ENCODE peak calls at places on chromosomes 2 and 18, in ten cellular contexts. One of them, this sample, is unnamed.

GRCh38 chr2:57432528-57432927 is 614.1 kb upstream of the VRK2 start:
- DNase-seq in fibroblast of lung: peak; percentile 25
- DNase-seq in OCI-LY7: no peak
- DNase-seq in IMR-90: no peak
- DNase-seq in GM23338: no peak
- DNase-seq in endothelial cell of umbilical vein: no peak
- DNase-seq in H9: no peak
- DNase-seq in GM23248: no peak
- DNase-seq in K562: no peak
- DNase-seq in neural progenitor cell: no peak
- DNase-seq in this sample: no peak

GRCh38 chr2:127578411-127578810 is 42.9 kb downstream of the MYO7B start:
- DNase-seq in fibroblast of lung: no peak
- DNase-seq in OCI-LY7: no peak
- DNase-seq in IMR-90: no peak
- DNase-seq in GM23338: no peak
- DNase-seq in endothelial cell of umbilical vein: no peak
- DNase-seq in H9: no peak
- DNase-seq in GM23248: no peak
- DNase-seq in K562: no peak
- DNase-seq in neural progenitor cell: no peak
- DNase-seq in this sample: no peak

GRCh38 chr2:78892310-78892709 is 133.2 kb upstream of the REG3G start:
- DNase-seq in fibroblast of lung: no peak
- DNase-seq in OCI-LY7: no peak
- DNase-seq in IMR-90: no peak
- DNase-seq in GM23338: no peak
- DNase-seq in endothelial cell of umbilical vein: no peak
- DNase-seq in H9: no peak
- DNase-seq in GM23248: no peak
- DNase-seq in K562: no peak
- DNase-seq in neural progenitor cell: no peak
- DNase-seq in this sample: no peak

GRCh38 chr2:5980351-5981054 is 288.3 kb downstream of the SOX11 start:
- DNase-seq in fibroblast of lung: peak; percentile 20
- DNase-seq in OCI-LY7: no peak
- DNase-seq in IMR-90: no peak
- DNase-seq in GM23338: no peak
- DNase-seq in endothelial cell of umbilical vein: no peak
- DNase-seq in H9: no peak
- DNase-seq in GM23248: no peak
- DNase-seq in K562: no peak
- DNase-seq in neural progenitor cell: no peak
- DNase-seq in this sample: no peak

GRCh38 chr18:6009751-6010150 is 114.4 kb upstream of the TMEM200C start:
- DNase-seq in fibroblast of lung: peak; percentile 88
- DNase-seq in OCI-LY7: no peak
- DNase-seq in IMR-90: peak; percentile 86
- DNase-seq in GM23338: no peak
- DNase-seq in endothelial cell of umbilical vein: no peak
- DNase-seq in H9: no peak
- DNase-seq in GM23248: peak; percentile 47
- DNase-seq in K562: no peak
- DNase-seq in neural progenitor cell: no peak
- DNase-seq in this sample: no peak

GRCh38 chr2:20081841-20082240 is 30.4 kb upstream of the LAPTM4A start:
- DNase-seq in fibroblast of lung: no peak
- DNase-seq in OCI-LY7: no peak
- DNase-seq in IMR-90: no peak
- DNase-seq in GM23338: no peak
- DNase-seq in endothelial cell of umbilical vein: no peak
- DNase-seq in H9: no peak
- DNase-seq in GM23248: no peak
- DNase-seq in K562: no peak
- DNase-seq in neural progenitor cell: no peak
- DNase-seq in this sample: no peak

GRCh38 chr18:80106482-80107051 is 2.5 kb upstream of the ADNP2 start:
- DNase-seq in fibroblast of lung: no peak
- DNase-seq in OCI-LY7: no peak
- DNase-seq in IMR-90: peak; percentile 22
- DNase-seq in GM23338: no peak
- DNase-seq in endothelial cell of umbilical vein: no peak
- DNase-seq in H9: no peak
- DNase-seq in GM23248: no peak
- DNase-seq in K562: no peak
- DNase-seq in neural progenitor cell: no peak
- DNase-seq in this sample: no peak

GRCh38 chr2:159151198-159152118 is 135.0 kb downstream of the WDSUB1 start:
- DNase-seq in fibroblast of lung: no peak
- DNase-seq in OCI-LY7: no peak
- DNase-seq in IMR-90: no peak
- DNase-seq in GM23338: no peak
- DNase-seq in endothelial cell of umbilical vein: no peak
- DNase-seq in H9: no peak
- DNase-seq in GM23248: no peak
- DNase-seq in K562: no peak
- DNase-seq in neural progenitor cell: no peak
- DNase-seq in this sample: no peak

GRCh38 chr18:49874238-49874637 is 60.9 kb upstream of the ACAA2 start:
- DNase-seq in fibroblast of lung: no peak
- DNase-seq in OCI-LY7: no peak
- DNase-seq in IMR-90: no peak
- DNase-seq in GM23338: no peak
- DNase-seq in endothelial cell of umbilical vein: no peak
- DNase-seq in H9: no peak
- DNase-seq in GM23248: no peak
- DNase-seq in K562: no peak
- DNase-seq in neural progenitor cell: no peak
- DNase-seq in this sample: no peak

GRCh38 chr2:212727751-212728150 is 189.1 kb upstream of the ERBB4 start:
- DNase-seq in fibroblast of lung: no peak
- DNase-seq in OCI-LY7: no peak
- DNase-seq in IMR-90: no peak
- DNase-seq in GM23338: no peak
- DNase-seq in endothelial cell of umbilical vein: no peak
- DNase-seq in H9: no peak
- DNase-seq in GM23248: peak; percentile 16
- DNase-seq in K562: no peak
- DNase-seq in neural progenitor cell: no peak
- DNase-seq in this sample: no peak

GRCh38 chr2:191038241-191038725 is 24.3 kb upstream of the STAT1 start:
- DNase-seq in fibroblast of lung: peak; percentile 74
- DNase-seq in OCI-LY7: no peak
- DNase-seq in IMR-90: peak; percentile 80
- DNase-seq in GM23338: no peak
- DNase-seq in endothelial cell of umbilical vein: peak; percentile 57
- DNase-seq in H9: no peak
- DNase-seq in GM23248: peak; percentile 93
- DNase-seq in K562: peak; percentile 31
- DNase-seq in neural progenitor cell: no peak
- DNase-seq in this sample: no peak

GRCh38 chr2:172806426-172807008 is 70.9 kb downstream of the RAPGEF4 start:
- DNase-seq in fibroblast of lung: peak; percentile 55
- DNase-seq in OCI-LY7: peak; percentile 44
- DNase-seq in IMR-90: peak; percentile 68
- DNase-seq in GM23338: peak; percentile 69
- DNase-seq in endothelial cell of umbilical vein: peak; percentile 54
- DNase-seq in H9: no peak
- DNase-seq in GM23248: peak; percentile 72
- DNase-seq in K562: peak; percentile 23
- DNase-seq in neural progenitor cell: peak; percentile 54
- DNase-seq in this sample: peak; percentile 77

GRCh38 chr2:181656450-181657261 is at the start of gene CERKL:
- DNase-seq in fibroblast of lung: peak; percentile 34
- DNase-seq in OCI-LY7: no peak
- DNase-seq in IMR-90: peak; percentile 2
- DNase-seq in GM23338: peak; percentile 89
- DNase-seq in endothelial cell of umbilical vein: no peak
- DNase-seq in H9: peak; percentile 90
- DNase-seq in GM23248: peak; percentile 36
- DNase-seq in K562: no peak
- DNase-seq in neural progenitor cell: peak; percentile 82
- DNase-seq in this sample: peak; percentile 89

GRCh38 chr18:77112161-77112801 is 20.3 kb downstream of the MBP start:
- DNase-seq in fibroblast of lung: no peak
- DNase-seq in OCI-LY7: no peak
- DNase-seq in IMR-90: no peak
- DNase-seq in GM23338: peak; percentile 29
- DNase-seq in endothelial cell of umbilical vein: no peak
- DNase-seq in H9: no peak
- DNase-seq in GM23248: no peak
- DNase-seq in K562: no peak
- DNase-seq in neural progenitor cell: no peak
- DNase-seq in this sample: no peak

GRCh38 chr2:129334696-129335095 is 644.8 kb upstream of the RAB6C start:
- DNase-seq in fibroblast of lung: no peak
- DNase-seq in OCI-LY7: no peak
- DNase-seq in IMR-90: no peak
- DNase-seq in GM23338: no peak
- DNase-seq in endothelial cell of umbilical vein: no peak
- DNase-seq in H9: no peak
- DNase-seq in GM23248: no peak
- DNase-seq in K562: no peak
- DNase-seq in neural progenitor cell: no peak
- DNase-seq in this sample: no peak

GRCh38 chr2:36413218-36413617 is 57.6 kb downstream of the CRIM1 start:
- DNase-seq in fibroblast of lung: peak; percentile 46
- DNase-seq in OCI-LY7: no peak
- DNase-seq in IMR-90: peak; percentile 47
- DNase-seq in GM23338: no peak
- DNase-seq in endothelial cell of umbilical vein: peak; percentile 88
- DNase-seq in H9: no peak
- DNase-seq in GM23248: peak; percentile 44
- DNase-seq in K562: no peak
- DNase-seq in neural progenitor cell: no peak
- DNase-seq in this sample: no peak
- H4K20me1 ChIP-seq in fibroblast of lung: peaks cover 1% of the 10 kb centered on the region
- H4K20me1 ChIP-seq in OCI-LY7: no peaks in the 10 kb centered on the region
- H4K20me1 ChIP-seq in IMR-90: peaks cover 84% of the 10 kb centered on the region
- H4K20me1 ChIP-seq in GM23338: peaks cover 13% of the 10 kb centered on the region
- H4K20me1 ChIP-seq in endothelial cell of umbilical vein: peaks cover 4% of the 10 kb centered on the region
- H4K20me1 ChIP-seq in H9: no peaks in the 10 kb centered on the region
- H4K20me1 ChIP-seq in GM23248: peaks cover 56% of the 10 kb centered on the region
- H4K20me1 ChIP-seq in K562: no peaks in the 10 kb centered on the region
- H4K20me1 ChIP-seq in neural progenitor cell: peaks cover 5% of the 10 kb centered on the region
- H4K20me1 ChIP-seq in this sample: peaks cover 42% of the 10 kb centered on the region

GRCh38 chr2:65421432-65421748 is 11.0 kb downstream of the SPRED2 start:
- DNase-seq in fibroblast of lung: no peak
- DNase-seq in OCI-LY7: no peak
- DNase-seq in IMR-90: no peak
- DNase-seq in GM23338: no peak
- DNase-seq in endothelial cell of umbilical vein: no peak
- DNase-seq in H9: no peak
- DNase-seq in GM23248: no peak
- DNase-seq in K562: no peak
- DNase-seq in neural progenitor cell: no peak
- DNase-seq in this sample: no peak
- H4K20me1 ChIP-seq in fibroblast of lung: no peaks in the 10 kb centered on the region
- H4K20me1 ChIP-seq in OCI-LY7: peaks cover 4% of the 10 kb centered on the region
- H4K20me1 ChIP-seq in IMR-90: peaks cover 86% of the 10 kb centered on the region
- H4K20me1 ChIP-seq in GM23338: peaks cover 12% of the 10 kb centered on the region
- H4K20me1 ChIP-seq in endothelial cell of umbilical vein: peaks cover 20% of the 10 kb centered on the region
- H4K20me1 ChIP-seq in H9: no peaks in the 10 kb centered on the region
- H4K20me1 ChIP-seq in GM23248: peaks cover 32% of the 10 kb centered on the region
- H4K20me1 ChIP-seq in K562: peaks cover 53% of the 10 kb centered on the region
- H4K20me1 ChIP-seq in neural progenitor cell: peaks cover 66% of the 10 kb centered on the region
- H4K20me1 ChIP-seq in this sample: peaks cover 58% of the 10 kb centered on the region

GRCh38 chr2:46202453-46202852 is 94.8 kb upstream of the EPAS1 start:
- DNase-seq in fibroblast of lung: no peak
- DNase-seq in OCI-LY7: no peak
- DNase-seq in IMR-90: no peak
- DNase-seq in GM23338: no peak
- DNase-seq in endothelial cell of umbilical vein: no peak
- DNase-seq in H9: no peak
- DNase-seq in GM23248: no peak
- DNase-seq in K562: no peak
- DNase-seq in neural progenitor cell: no peak
- DNase-seq in this sample: no peak

GRCh38 chr2:46198931-46199330 is 98.3 kb upstream of the EPAS1 start:
- DNase-seq in fibroblast of lung: no peak
- DNase-seq in OCI-LY7: no peak
- DNase-seq in IMR-90: no peak
- DNase-seq in GM23338: no peak
- DNase-seq in endothelial cell of umbilical vein: no peak
- DNase-seq in H9: no peak
- DNase-seq in GM23248: no peak
- DNase-seq in K562: no peak
- DNase-seq in neural progenitor cell: no peak
- DNase-seq in this sample: peak; percentile 77

GRCh38 chr2:46200100-46200690 is 97.0 kb upstream of the EPAS1 start:
- DNase-seq in fibroblast of lung: peak; percentile 10
- DNase-seq in OCI-LY7: peak; percentile 8
- DNase-seq in IMR-90: peak; percentile 17
- DNase-seq in GM23338: no peak
- DNase-seq in endothelial cell of umbilical vein: peak; percentile 86
- DNase-seq in H9: no peak
- DNase-seq in GM23248: no peak
- DNase-seq in K562: no peak
- DNase-seq in neural progenitor cell: no peak
- DNase-seq in this sample: no peak

GRCh38 chr2:46200861-46201605 is 96.2 kb upstream of the EPAS1 start:
- DNase-seq in fibroblast of lung: no peak
- DNase-seq in OCI-LY7: no peak
- DNase-seq in IMR-90: no peak
- DNase-seq in GM23338: no peak
- DNase-seq in endothelial cell of umbilical vein: no peak
- DNase-seq in H9: no peak
- DNase-seq in GM23248: no peak
- DNase-seq in K562: no peak
- DNase-seq in neural progenitor cell: no peak
- DNase-seq in this sample: no peak

GRCh38 chr2:46202987-46203386 is 94.2 kb upstream of the EPAS1 start:
- DNase-seq in fibroblast of lung: no peak
- DNase-seq in OCI-LY7: no peak
- DNase-seq in IMR-90: no peak
- DNase-seq in GM23338: no peak
- DNase-seq in endothelial cell of umbilical vein: no peak
- DNase-seq in H9: no peak
- DNase-seq in GM23248: no peak
- DNase-seq in K562: no peak
- DNase-seq in neural progenitor cell: no peak
- DNase-seq in this sample: no peak
- H4K20me1 ChIP-seq in fibroblast of lung: no peaks in the 10 kb centered on the region
- H4K20me1 ChIP-seq in OCI-LY7: no peaks in the 10 kb centered on the region
- H4K20me1 ChIP-seq in IMR-90: no peaks in the 10 kb centered on the region
- H4K20me1 ChIP-seq in GM23338: no peaks in the 10 kb centered on the region
- H4K20me1 ChIP-seq in endothelial cell of umbilical vein: no peaks in the 10 kb centered on the region
- H4K20me1 ChIP-seq in H9: no peaks in the 10 kb centered on the region
- H4K20me1 ChIP-seq in GM23248: no peaks in the 10 kb centered on the region
- H4K20me1 ChIP-seq in K562: no peaks in the 10 kb centered on the region
- H4K20me1 ChIP-seq in neural progenitor cell: no peaks in the 10 kb centered on the region
- H4K20me1 ChIP-seq in this sample: no peaks in the 10 kb centered on the region

DNA sequence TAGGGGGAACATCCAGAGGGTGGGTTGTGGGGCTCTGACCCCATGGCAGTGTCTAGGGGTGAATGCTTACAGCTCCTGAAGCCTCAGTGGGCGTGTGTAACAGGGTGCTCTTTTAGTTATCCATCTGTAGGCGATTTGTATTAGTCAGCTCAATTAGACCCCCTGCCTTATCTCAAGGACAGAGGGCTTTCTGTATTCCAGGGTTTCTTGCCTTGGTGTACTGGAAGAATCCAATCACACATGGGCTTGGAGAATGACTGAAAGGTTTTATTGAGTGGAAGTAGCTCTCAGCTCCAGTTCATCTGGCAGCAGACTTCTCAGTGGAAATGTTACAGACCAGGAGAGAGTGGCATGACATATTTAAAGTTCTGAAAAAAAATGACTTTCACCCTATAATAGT is 334.0 kb upstream of the GCFC2 start:
- DNase-seq in fibroblast of lung: no peak
- DNase-seq in OCI-LY7: no peak
- DNase-seq in IMR-90: no peak
- DNase-seq in GM23338: no peak
- DNase-seq in endothelial cell of umbilical vein: no peak
- DNase-seq in H9: no peak
- DNase-seq in GM23248: no peak
- DNase-seq in K562: no peak
- DNase-seq in neural progenitor cell: no peak
- DNase-seq in this sample: no peak
- H4K20me1 ChIP-seq in fibroblast of lung: no peaks in the 10 kb centered on the region
- H4K20me1 ChIP-seq in OCI-LY7: no peaks in the 10 kb centered on the region
- H4K20me1 ChIP-seq in IMR-90: no peaks in the 10 kb centered on the region
- H4K20me1 ChIP-seq in GM23338: no peaks in the 10 kb centered on the region
- H4K20me1 ChIP-seq in endothelial cell of umbilical vein: no peaks in the 10 kb centered on the region
- H4K20me1 ChIP-seq in H9: no peaks in the 10 kb centered on the region
- H4K20me1 ChIP-seq in GM23248: no peaks in the 10 kb centered on the region
- H4K20me1 ChIP-seq in K562: no peaks in the 10 kb centered on the region
- H4K20me1 ChIP-seq in neural progenitor cell: no peaks in the 10 kb centered on the region
- H4K20me1 ChIP-seq in this sample: no peaks in the 10 kb centered on the region